ENCODE peak calls at places on chromosomes 3 and 15, in eight cellular contexts. G is prostate gland, K is LoVo, W is neural progenitor cell, D is T-helper 17 cell, Z is thoracic aorta, N is NCI-H2171 treated with DMSO at 0.1 percent for 48 hours, F is activated T-cell treated with anti-CD3 and anti-CD28 coated beads for 4 hours. A is an unnamed sample.

GRCh38 chr3:190810957-190811356 is 51.5 kb downstream of the GMNC start:
- DNase-seq in G (no peak), D (no peak), N (no peak), K (no peak), W (no peak), Z (no peak), F (no peak), A (no peak)

GRCh38 chr3:179148446-179149238 is 485 bp downstream of the PIK3CA start:
- DNase-seq in D (peak; percentile 65), G (peak; percentile 17), K (peak; percentile 42), Z (peak; percentile 4), F (peak; percentile 44), W (peak; percentile 76), N (peak; percentile 68), A (peak; percentile 28)

GRCh38 chr3:18559323-18559972 is 134.3 kb upstream of the SATB1 start:
- DNase-seq in K (peak; percentile 53), N (peak; percentile 78), D (peak; percentile 9), W (peak; percentile 76), G (peak; percentile 20), F (peak; percentile 17), Z (no peak), A (peak; percentile 7)

GRCh38 chr3:10717756-10718155 is 98.3 kb upstream of the SLC6A11 start:
- DNase-seq in Z (no peak), F (no peak), W (no peak), N (no peak), K (no peak), D (no peak), G (no peak), A (no peak)

GRCh38 chr3:9750556-9751411 is 1.0 kb downstream of the OGG1 start:
- DNase-seq in N (no peak), K (no peak), D (no peak), G (no peak), F (no peak), W (no peak), Z (no peak), A (peak; percentile 40)

GRCh38 chr3:193983846-193984245 is 152.1 kb upstream of the HES1 start:
- DNase-seq in K (no peak), Z (no peak), W (no peak), G (no peak), F (no peak), D (no peak), N (no peak), A (no peak)

GRCh38 chr3:39671116-39671515 is 138.3 kb upstream of the MYRIP start:
- DNase-seq in F (no peak), Z (no peak), K (no peak), W (no peak), D (no peak), G (no peak), N (no peak), A (peak; percentile 45)

GRCh38 chr3:124768812-124769211 is 38.6 kb downstream of the UMPS start:
- DNase-seq in N (no peak), Z (no peak), K (no peak), W (peak; percentile 26), G (no peak), D (no peak), F (no peak), A (no peak)

GRCh38 chr15:60508442-60508841 is 29.5 kb upstream of the ICE2 start:
- DNase-seq in K (no peak), D (no peak), N (no peak), W (no peak), F (no peak), G (no peak), Z (no peak), A (no peak)

GRCh38 chr3:190017575-190018288 is 103.0 kb downstream of the P3H2 start:
- DNase-seq in G (peak; percentile 46), N (peak; percentile 37), Z (no peak), D (no peak), W (peak; percentile 36), F (no peak), K (peak; percentile 31), A (peak; percentile 83)

GRCh38 chr3:61381745-61382392 is 130.6 kb upstream of the FHIT start:
- DNase-seq in D (no peak), F (no peak), N (peak; percentile 34), Z (no peak), W (peak; percentile 42), K (peak; percentile 48), G (no peak), A (peak; percentile 21)

GRCh38 chr15:80967451-80967850 is 22.2 kb downstream of the MESD start:
- DNase-seq in K (no peak), D (no peak), F (no peak), Z (no peak), W (peak; percentile 68), N (no peak), G (no peak), A (peak; percentile 89)

GRCh38 chr3:195441971-195442572 is 748 bp downstream of the ACAP2 start:
- DNase-seq in Z (peak; percentile 8), W (peak; percentile 63), D (peak; percentile 51), G (peak; percentile 49), K (no peak), N (peak; percentile 72), F (peak; percentile 35), A (peak; percentile 39)

GRCh38 chr3:59246719-59247401 is 197.0 kb upstream of the CFAP20DC start:
- DNase-seq in G (no peak), Z (no peak), N (no peak), D (no peak), W (no peak), K (no peak), F (no peak), A (peak; percentile 41)

GRCh38 chr3:124300416-124300815 is 308.5 kb upstream of the ROPN1 start:
- DNase-seq in G (no peak), F (no peak), D (no peak), N (no peak), Z (no peak), K (no peak), W (no peak), A (no peak)

GRCh38 chr3:149224736-149225594 is 3.3 kb upstream of the CP start:
- DNase-seq in D (no peak), N (no peak), G (peak; percentile 19), K (peak; percentile 25), W (no peak), Z (no peak), F (no peak), A (peak; percentile 85)

GRCh38 chr3:10360478-10360877 is 39.6 kb upstream of the SEC13 start:
- DNase-seq in K (no peak), G (no peak), Z (no peak), D (no peak), F (no peak), N (no peak), W (no peak), A (no peak)

GRCh38 chr15:68830141-68830540 is 9.4 kb upstream of the ANP32A start:
- DNase-seq in W (no peak), F (no peak), Z (no peak), K (no peak), N (no peak), D (no peak), G (no peak), A (no peak)

GRCh38 chr3:6580808-6581207 is 280.1 kb upstream of the GRM7 start:
- DNase-seq in F (no peak), N (no peak), Z (no peak), W (no peak), D (no peak), K (no peak), G (no peak), A (no peak)

GRCh38 chr3:70736009-70736408 is 423.6 kb upstream of the MDFIC2 start:
- DNase-seq in W (no peak), K (no peak), G (no peak), F (no peak), N (no peak), Z (no peak), D (no peak), A (peak; percentile 31)

GRCh38 chr3:59341441-59341840 is 291.6 kb upstream of the CFAP20DC start:
- DNase-seq in Z (no peak), F (no peak), N (peak; percentile 68), G (no peak), D (no peak), W (no peak), K (no peak), A (no peak)

GRCh38 chr3:46464326-46465195 is at the start of gene LTF:
- DNase-seq in W (no peak), D (no peak), K (no peak), G (no peak), F (no peak), Z (no peak), N (no peak), A (no peak)

GRCh38 chr3:187208159-187208558 is 10.9 kb downstream of the RTP1 start:
- DNase-seq in Z (no peak), G (peak; percentile 26), K (peak; percentile 82), W (no peak), N (peak; percentile 13), F (no peak), D (no peak), A (peak; percentile 84)

GRCh38 chr3:84724877-84725276 is 233.9 kb upstream of the CADM2 start:
- DNase-seq in W (no peak), D (no peak), Z (no peak), F (no peak), N (peak; percentile 27), G (no peak), K (no peak), A (no peak)

GRCh38 chr3:107064445-107065060 is 312.7 kb upstream of the CCDC54 start:
- DNase-seq in G (peak; percentile 64), N (peak; percentile 92), W (peak; percentile 79), Z (peak; percentile 8), F (peak; percentile 49), D (no peak), K (peak; percentile 77), A (peak; percentile 91)

GRCh38 chr3:128988286-128988685 is 5.6 kb downstream of the CFAP92 start:
- DNase-seq in D (no peak), N (no peak), K (no peak), F (no peak), W (no peak), G (no peak), Z (no peak), A (no peak)

GRCh38 chr3:133547432-133548041 is 25.9 kb upstream of the CDV3 start:
- DNase-seq in W (no peak), G (no peak), Z (no peak), K (no peak), N (no peak), D (no peak), F (no peak), A (peak; percentile 88)

GRCh38 chr15:33091983-33092688 is 102.4 kb downstream of the FMN1 start:
- DNase-seq in F (no peak), D (no peak), W (no peak), N (peak; percentile 25), G (no peak), Z (no peak), K (no peak), A (no peak)

GRCh38 chr15:60568301-60568742 is 89.4 kb upstream of the ICE2 start:
- DNase-seq in N (no peak), Z (no peak), G (no peak), W (no peak), D (no peak), K (no peak), F (no peak), A (no peak)

GRCh38 chr15:70169147-70169546 is 71.4 kb upstream of the TLE3 start:
- DNase-seq in F (no peak), G (no peak), N (no peak), Z (no peak), D (no peak), K (no peak), W (no peak), A (no peak)

GRCh38 chr15:74245342-74245931 is 9.3 kb downstream of the CCDC33 start:
- DNase-seq in G (no peak), W (peak; percentile 81), D (no peak), F (no peak), K (no peak), N (peak; percentile 98), Z (no peak), A (no peak)

GRCh38 chr3:173553635-173554280 is 156.2 kb downstream of the NLGN1 start:
- DNase-seq in G (no peak), W (peak; percentile 57), F (no peak), D (no peak), Z (no peak), K (peak; percentile 14), N (peak; percentile 59), A (peak; percentile 60)

GRCh38 chr3:187738400-187739124 is 6.7 kb downstream of the BCL6 start:
- DNase-seq in K (peak; percentile 91), G (peak; percentile 87), W (peak; percentile 95), Z (peak; percentile 77), D (peak; percentile 43), N (peak; percentile 84), F (peak; percentile 64), A (peak; percentile 95)

GRCh38 chr15:33524274-33524673 is 213.5 kb downstream of the RYR3 start:
- DNase-seq in F (no peak), G (no peak), W (no peak), K (no peak), D (no peak), N (no peak), Z (no peak), A (no peak)

A was measured in fibroblast of the aortic adventitia.